ENCODE peak calls at places on chromosomes 7 and 10, in six cellular contexts. L is PC-3, O is GM23248, V is OCI-LY7, N is SK-N-SH, P is right lobe of liver. X is an unnamed sample. For H3K9me3, the result is how much of the 10 kb centered on the place peaks cover.

GRCh38 chr10:50369931-50370330 is 118.6 kb upstream of the ASAH2 start:
- DNase-seq in N (no peak), L (peak), V (no peak), P (no peak), O (peak), X (no peak)

GRCh38 chr10:21402606-21403083 is 122.8 kb downstream of the SKIDA1 start:
- DNase-seq in L (peak), N (no peak), V (no peak), P (no peak), O (peak), X (no peak)

GRCh38 chr7:12031638-12032037 is 179.5 kb upstream of the TMEM106B start:
- DNase-seq in V (no peak), O (peak), L (peak), N (no peak), P (no peak), X (no peak)

GRCh38 chr7:82443044-82443800 is at the start of gene CACNA2D1:
- DNase-seq in P (no peak), L (no peak), O (peak), N (peak), V (no peak), X (no peak)

GRCh38 chr7:48421357-48421756 is 250.1 kb downstream of the ABCA13 start:
- DNase-seq in N (no peak), O (no peak), L (peak), V (no peak), P (no peak), X (no peak)

GRCh38 chr10:104981995-104982394 is 340.9 kb downstream of the SORCS3 start:
- DNase-seq in V (no peak), N (no peak), P (no peak), O (no peak), L (no peak), X (no peak)

GRCh38 chr10:42690449-42691360 is 52.3 kb upstream of the ZNF33B start:
- DNase-seq in P (no peak), L (peak), V (no peak), N (peak), O (no peak), X (peak)

GRCh38 chr10:129833988-129834387 is 130.1 kb downstream of the EBF3 start:
- DNase-seq in P (no peak), L (no peak), V (no peak), O (no peak), N (no peak), X (no peak)

GRCh38 chr7:41817386-41817785 is 114.5 kb upstream of the INHBA start:
- DNase-seq in P (no peak), N (no peak), L (peak), O (peak), V (no peak), X (no peak)

GRCh38 chr10:77190275-77190674 is 447.3 kb downstream of the KCNMA1 start:
- DNase-seq in V (no peak), P (no peak), L (no peak), N (no peak), O (no peak), X (no peak)

DNA sequence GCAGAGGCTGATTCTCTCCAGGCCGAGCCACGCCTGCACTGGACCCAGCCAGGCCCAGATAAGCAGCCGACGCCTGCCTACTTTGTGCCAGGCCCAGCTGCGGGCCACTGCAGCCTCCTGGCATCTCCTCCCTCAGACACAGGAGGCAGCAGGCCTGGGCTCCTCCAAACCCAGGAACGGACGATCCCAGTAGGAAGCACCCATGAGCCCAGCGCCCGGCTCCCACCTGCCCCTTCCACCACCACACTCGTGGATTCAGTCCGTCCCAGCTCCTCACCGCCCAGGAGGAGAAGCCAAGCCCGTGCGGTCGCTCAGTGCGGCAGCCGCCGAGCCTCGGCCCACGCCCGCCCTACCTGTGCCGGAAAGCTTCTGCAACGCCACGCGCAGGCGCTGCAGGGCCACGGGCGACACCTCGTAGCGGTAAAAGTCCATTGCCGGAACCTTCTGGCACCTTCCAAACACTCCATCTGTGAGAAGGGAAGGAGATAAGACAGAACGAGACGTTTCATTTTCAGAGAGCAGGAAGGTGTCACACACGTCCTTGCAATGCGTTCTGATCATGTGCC is 271.1 kb downstream of the PTPRN2 start:
- DNase-seq in O (no peak), N (no peak), V (no peak), P (no peak), L (no peak), X (no peak)
- H3K9me3 ChIP-seq in O (under half), N (under half), V (under half), P (under half), L (under half), X (under half)

DNA sequence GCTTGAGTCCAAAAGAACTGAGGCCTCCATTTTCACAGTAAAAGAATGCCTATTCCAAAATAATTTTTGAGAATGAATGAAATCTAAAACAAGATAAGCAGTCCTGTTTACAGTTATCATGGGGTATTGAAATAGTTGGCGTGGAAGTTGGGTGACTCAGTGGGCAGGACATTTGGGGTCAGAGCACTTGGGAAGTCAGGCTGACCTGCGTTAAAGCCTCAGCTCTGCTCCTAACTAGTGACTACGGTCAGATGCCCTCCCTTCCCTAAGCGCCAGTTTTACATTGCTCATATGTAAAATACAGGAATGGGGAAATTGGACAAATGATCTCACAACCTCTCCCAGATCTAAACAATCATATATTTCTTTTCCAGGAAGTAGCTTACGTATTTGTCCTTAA is 2.3 kb upstream of the PAPSS2 start:
- DNase-seq in N (no peak), V (no peak), O (peak), P (no peak), L (peak), X (no peak)
- H3K4me3 ChIP-seq in N (no peak), V (no peak), O (no peak), P (no peak), L (peak), X (no peak)

GRCh38 chr7:158062661-158063060 is 525.0 kb downstream of the PTPRN2 start:
- DNase-seq in P (no peak), N (no peak), L (no peak), V (no peak), O (no peak), X (no peak)
- H3K9me3 ChIP-seq in P (under half), N (under half), L (under half), V (under half), O (under half), X (under half)

DNA sequence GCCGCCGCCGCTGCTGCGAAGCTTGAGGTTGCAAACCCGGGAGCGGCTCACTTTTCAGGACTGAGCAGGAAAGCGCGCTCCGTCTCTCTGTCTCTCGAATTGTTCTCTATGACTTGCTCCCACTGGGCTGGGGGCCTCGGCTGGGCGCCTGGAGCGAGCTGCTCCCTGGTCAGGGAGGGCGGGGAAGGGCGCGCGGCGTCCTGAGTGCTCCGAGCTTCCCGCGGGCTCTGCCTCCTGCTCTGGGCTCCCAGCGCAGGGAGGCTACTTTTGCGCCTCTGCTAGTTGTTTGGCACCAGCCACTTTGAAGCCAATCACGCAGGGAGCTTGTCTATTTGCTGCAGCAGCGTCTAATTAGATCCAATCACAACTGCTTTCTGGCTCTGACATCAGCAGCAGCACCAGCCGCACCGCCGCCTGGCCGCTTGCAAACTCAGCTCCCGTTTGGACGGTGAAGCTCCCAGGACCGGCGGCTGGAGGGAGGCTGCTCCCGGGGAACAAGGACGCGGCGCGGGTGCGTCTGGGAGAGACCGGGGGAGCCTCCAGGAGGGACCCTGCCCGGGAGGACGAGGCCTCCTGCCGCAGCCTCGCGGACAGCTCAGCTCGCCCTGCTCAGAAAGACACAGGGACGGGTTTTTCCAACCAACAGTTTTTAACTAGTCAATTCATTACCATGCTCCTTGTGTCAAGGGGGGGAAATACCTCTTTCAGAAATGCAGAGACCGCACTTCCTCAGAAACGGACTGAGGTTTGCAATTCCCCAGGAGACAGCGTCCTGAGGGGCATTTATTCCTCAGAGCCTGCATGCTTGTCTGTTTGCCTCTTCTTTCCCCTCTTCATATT is at the start of gene ADARB2:
- DNase-seq in N (peak), P (no peak), L (no peak), V (no peak), O (peak), X (no peak)
- H3K4me3 ChIP-seq in N (peak), P (no peak), L (no peak), V (no peak), O (no peak), X (peak)

GRCh38 chr7:53996856-53997255 is 545.3 kb upstream of the VSTM2A start:
- DNase-seq in V (no peak), N (no peak), P (no peak), L (no peak), O (no peak), X (no peak)

GRCh38 chr7:53988376-53988775 is 553.8 kb upstream of the VSTM2A start:
- DNase-seq in O (no peak), N (no peak), L (no peak), V (no peak), P (no peak), X (no peak)

DNA sequence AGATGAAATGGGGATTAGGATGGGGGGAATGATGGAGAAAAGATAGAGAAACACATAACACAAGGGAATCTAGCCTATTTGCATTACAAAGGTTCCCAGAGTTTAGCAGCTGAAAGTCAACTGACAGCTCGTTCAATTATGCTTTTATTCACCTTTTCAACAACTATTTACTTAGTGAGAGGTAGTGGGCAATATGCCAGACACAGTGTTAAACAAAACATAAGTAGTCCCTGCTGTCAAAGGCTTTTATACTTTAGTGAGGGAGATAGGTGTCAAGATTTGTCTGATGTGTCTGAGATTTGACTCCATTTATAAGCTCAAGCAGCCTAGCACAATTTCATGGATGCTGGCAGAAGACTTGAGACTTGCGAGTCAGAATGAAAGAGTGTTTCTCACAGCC is 549.0 kb upstream of the VSTM2A start:
- DNase-seq in V (no peak), N (no peak), L (no peak), O (no peak), P (no peak), X (no peak)
- H3K9me3 ChIP-seq in V (under half), N (under half), L (under half), O (under half), P (under half), X (under half)

GRCh38 chr7:55254242-55254595 is 110.9 kb upstream of the LANCL2 start:
- DNase-seq in V (no peak), L (no peak), N (no peak), O (no peak), P (no peak), X (no peak)
- H3K4me3 ChIP-seq in V (no peak), L (peak), N (peak), O (peak), P (peak), X (no peak)

GRCh38 chr7:158087196-158087595 is 500.4 kb downstream of the PTPRN2 start:
- DNase-seq in P (no peak), O (no peak), L (no peak), V (no peak), N (no peak), X (no peak)

GRCh38 chr7:158082761-158083160 is 504.9 kb downstream of the PTPRN2 start:
- DNase-seq in L (no peak), P (no peak), V (no peak), N (no peak), O (no peak), X (no peak)

GRCh38 chr7:158083526-158084310 is 503.9 kb downstream of the PTPRN2 start:
- DNase-seq in P (no peak), V (no peak), N (no peak), O (no peak), L (no peak), X (no peak)

GRCh38 chr7:158085741-158086695 is 501.6 kb downstream of the PTPRN2 start:
- DNase-seq in N (peak), P (no peak), L (no peak), V (no peak), O (no peak), X (no peak)

DNA sequence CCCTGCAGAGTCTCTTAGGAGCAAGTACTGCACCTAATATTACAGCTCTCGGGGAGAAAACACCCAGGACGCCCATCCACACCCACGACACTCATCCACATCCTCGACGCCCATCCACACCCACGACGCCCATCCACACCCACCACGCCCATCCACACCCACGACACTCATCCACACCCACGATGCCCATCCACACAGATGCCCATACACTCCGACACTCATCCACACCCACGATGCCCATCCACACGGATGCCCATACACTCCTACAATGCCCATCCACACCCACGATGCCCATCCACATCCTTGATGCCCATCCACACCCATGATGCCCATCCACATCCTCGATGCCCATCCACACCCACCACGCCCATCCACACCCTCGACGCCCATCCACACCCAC is 503.1 kb downstream of the PTPRN2 start:
- DNase-seq in V (no peak), P (no peak), N (no peak), O (no peak), L (no peak), X (no peak)
- H3K9me3 ChIP-seq in V (under half), P (under half), N (under half), O (under half), L (under half), X (under half)

DNA sequence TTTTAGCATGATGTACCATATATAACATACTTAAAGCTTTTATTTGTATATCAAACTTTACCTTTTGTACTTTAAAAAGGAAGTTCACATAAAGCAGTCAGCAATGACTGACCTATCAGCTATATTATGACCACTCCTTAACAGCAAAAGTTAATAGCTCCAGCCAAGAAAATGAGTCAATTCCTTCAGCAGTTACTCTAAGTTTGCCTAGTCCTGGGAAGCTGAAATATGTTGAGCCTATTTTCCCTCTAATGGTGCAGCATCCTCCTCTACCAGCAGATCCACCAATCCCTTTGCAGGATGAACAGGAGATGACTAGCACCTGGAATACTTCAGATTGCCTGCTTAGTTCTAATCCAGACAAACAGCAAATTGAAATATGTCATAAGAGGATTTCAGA is 64.2 kb downstream of the CUL2 start:
- DNase-seq in V (no peak), O (peak), L (peak), N (no peak), P (no peak), X (no peak)
- H3K4me3 ChIP-seq in V (no peak), O (no peak), L (no peak), N (no peak), P (no peak), X (no peak)